ENCODE peak calls at places on chromosomes 13 and 19, in five cellular contexts. U is activated CD4-positive, alpha-beta T cell treated with anti-CD3 and anti-CD28 coated beads for 48 hours; B is adrenal gland; H is activated CD4-positive, CD25-positive, alpha-beta regulatory T cell; E is AG10803. M is an unnamed sample.

GRCh38 chr13:34256236-34256635 is 438.3 kb downstream of the RFC3 start:
- DNase-seq in H (no peak), U (no peak), E (no peak), B (no peak), M (no peak)

GRCh38 chr13:112510002-112510780 is 77.8 kb downstream of the TUBGCP3 start:
- DNase-seq in B (peak), H (no peak), U (no peak), E (peak), M (no peak)

GRCh38 chr13:88622362-88622973 is 951.3 kb downstream of the SLITRK5 start:
- DNase-seq in H (no peak), E (no peak), B (no peak), U (peak), M (no peak)

GRCh38 chr13:22758245-22758644 is 422.5 kb upstream of the SGCG start:
- DNase-seq in H (no peak), B (no peak), U (no peak), E (no peak), M (no peak)

GRCh38 chr13:113232208-113233003 is 23.0 kb downstream of the CUL4A start:
- DNase-seq in H (no peak), E (no peak), B (peak), U (no peak), M (no peak)

GRCh38 chr13:57409656-57410055 is 221.9 kb upstream of the PCDH17 start:
- DNase-seq in B (no peak), H (no peak), E (no peak), U (no peak), M (no peak)

GRCh38 chr19:7013678-7014077 is 7.6 kb downstream of the MBD3L2B start:
- DNase-seq in U (peak), B (no peak), H (no peak), E (peak), M (no peak)

GRCh38 chr13:79869326-79869725 is 388.4 kb downstream of the NDFIP2 start:
- DNase-seq in H (no peak), B (no peak), U (no peak), E (no peak), M (no peak)

GRCh38 chr19:48090281-48090802 is 20.3 kb downstream of the PLA2G4C start:
- DNase-seq in H (no peak), U (no peak), B (no peak), E (peak), M (no peak)

GRCh38 chr13:110553417-110553816 is 8.1 kb downstream of the RAB20 start:
- DNase-seq in B (no peak), U (no peak), E (no peak), H (no peak), M (no peak)

GRCh38 chr13:28705734-28706133 is 13.0 kb downstream of the SLC46A3 start:
- DNase-seq in H (no peak), B (no peak), E (peak), U (no peak), M (no peak)

GRCh38 chr13:33017410-33017929 is 1.2 kb downstream of the KL start:
- DNase-seq in U (peak), E (peak), B (peak), H (no peak), M (no peak)

GRCh38 chr19:3725640-3726310 is 17.6 kb downstream of the TJP3 start:
- DNase-seq in U (no peak), H (no peak), B (no peak), E (no peak), M (no peak)